ENCODE peak calls at places on chromosome 2, in eight cellular contexts. D is GM06990; V is neuronal stem cell; G is stimulated activated CD4-positive, alpha-beta T cell treated with anti-CD3 and anti-CD28 coated beads, Interleukin-2, amount 100 ng/mL, for 24 hours; E is DMS 273 treated with DMSO at 0.1 percent for 48 hours; A is foreskin fibroblast; B is brain pericyte; H is fibroblast of the conjunctiva. F is an unnamed sample.
A peak's percentile ranks its signal among the peaks of the same experiment; 100 is the strongest.

GRCh38 chr2:30366199-30366691 is 80.8 kb upstream of the LCLAT1 start:
- DNase-seq in B (no peak), E (no peak), A (no peak), V (no peak), D (peak; percentile 25), G (peak; percentile 44), H (no peak), F (no peak)

GRCh38 chr2:75076088-75076487 is 117.6 kb downstream of the POLE4 start:
- DNase-seq in G (no peak), H (no peak), B (no peak), D (no peak), V (no peak), E (peak; percentile 96), A (no peak), F (no peak)

GRCh38 chr2:166609183-166609959 is 115.3 kb upstream of the SCN7A start:
- DNase-seq in G (no peak), A (no peak), E (no peak), B (no peak), V (no peak), H (no peak), D (no peak), F (no peak)

GRCh38 chr2:219252570-219252899 is 508 bp upstream of the TUBA4B start:
- DNase-seq in G (no peak), H (no peak), D (no peak), V (no peak), B (no peak), A (no peak), E (peak; percentile 52), F (no peak)

GRCh38 chr2:47264183-47264582 is 109.1 kb upstream of the STPG4 start:
- DNase-seq in D (no peak), E (no peak), H (no peak), G (no peak), B (no peak), V (no peak), A (no peak), F (no peak)

GRCh38 chr2:225025917-225026571 is 16.2 kb downstream of the DOCK10 start:
- DNase-seq in V (no peak), E (no peak), D (no peak), B (no peak), G (no peak), H (peak; percentile 66), A (peak; percentile 84), F (no peak)

GRCh38 chr2:180657054-180657453 is 323.4 kb upstream of the UBE2E3 start:
- DNase-seq in V (no peak), G (no peak), D (no peak), B (no peak), H (no peak), A (peak; percentile 62), E (no peak), F (no peak)

GRCh38 chr2:20585710-20586378 is 65.1 kb downstream of the HS1BP3 start:
- DNase-seq in V (no peak), G (no peak), H (no peak), A (no peak), D (no peak), E (no peak), B (no peak), F (no peak)

GRCh38 chr2:235669269-235669831 is 175.5 kb downstream of the AGAP1 start:
- DNase-seq in B (no peak), D (peak; percentile 51), V (peak; percentile 86), E (no peak), G (peak; percentile 55), A (peak; percentile 67), H (peak; percentile 21), F (no peak)

GRCh38 chr2:207289295-207290018 is 123.7 kb upstream of the KLF7 start:
- DNase-seq in E (no peak), B (no peak), D (no peak), A (no peak), V (no peak), H (no peak), G (no peak), F (no peak)

GRCh38 chr2:28461056-28461455 is 34.8 kb upstream of the PLB1 start:
- DNase-seq in B (no peak), G (no peak), E (no peak), H (no peak), V (no peak), A (no peak), D (no peak), F (no peak)

GRCh38 chr2:29606105-29606871 is 315.1 kb downstream of the ALK start:
- DNase-seq in B (no peak), H (peak; percentile 61), E (no peak), G (no peak), A (peak; percentile 82), D (no peak), V (no peak), F (no peak)

GRCh38 chr2:10883880-10884529 is 27.7 kb upstream of the KCNF1 start:
- DNase-seq in A (no peak), G (no peak), E (no peak), V (no peak), D (no peak), H (no peak), B (no peak), F (no peak)

GRCh38 chr2:55923091-55923977 is at the start of gene EFEMP1:
- DNase-seq in D (peak; percentile 36), H (no peak), V (peak; percentile 79), E (no peak), A (no peak), G (no peak), B (peak; percentile 4), F (no peak)

GRCh38 chr2:39377226-39377939 is 59.7 kb downstream of the MAP4K3 start:
- DNase-seq in B (no peak), A (no peak), E (no peak), G (peak; percentile 21), V (no peak), H (no peak), D (peak; percentile 36), F (no peak)